ENCODE peak calls at places on chromosomes 4 and X, in four cellular contexts. W, Y, C and K are unnamed samples.

GRCh38 chr4:7236847-7237246 is 44.5 kb downstream of the SORCS2 start:
- DNase-seq in W (no peak), Y (no peak), C (no peak), K (no peak)

GRCh38 chrX:50108264-50108663 is 92.5 kb downstream of the AKAP4 start:
- DNase-seq in W (no peak), Y (peak; percentile 80), C (no peak), K (no peak)

GRCh38 chr4:48315728-48316630 is 25.4 kb upstream of the SLAIN2 start:
- DNase-seq in W (peak; percentile 16), Y (peak; percentile 54), C (no peak), K (peak; percentile 44)

GRCh38 chrX:109629310-109629709 is 4.3 kb upstream of the KCNE5 start:
- DNase-seq in W (no peak), Y (no peak), C (no peak), K (no peak)

GRCh38 chr4:85790582-85790981 is 315.6 kb downstream of the ARHGAP24 start:
- DNase-seq in W (no peak), Y (no peak), C (no peak), K (no peak)

GRCh38 chrX:12984629-12985303 is 9.9 kb downstream of the TMSB4X start:
- DNase-seq in W (no peak), Y (no peak), C (no peak), K (peak; percentile 24)

GRCh38 chrX:134158821-134159512 is 78.0 kb upstream of the CCDC160 start:
- DNase-seq in W (no peak), Y (no peak), C (no peak), K (no peak)

GRCh38 chr4:147407261-147408045 is 73.4 kb upstream of the EDNRA start:
- DNase-seq in W (peak; percentile 59), Y (no peak), C (no peak), K (peak; percentile 7)

GRCh38 chr4:104571341-104571740 is 76.6 kb upstream of the CXXC4 start:
- DNase-seq in W (peak; percentile 13), Y (no peak), C (no peak), K (no peak)

GRCh38 chr4:109072595-109072994 is 229.9 kb downstream of the COL25A1 start:
- DNase-seq in W (no peak), Y (no peak), C (no peak), K (no peak)

GRCh38 chrX:123339201-123339905 is 155.3 kb downstream of the GRIA3 start:
- DNase-seq in W (no peak), Y (no peak), C (no peak), K (no peak)

GRCh38 chrX:46447384-46447783 is 97.8 kb downstream of the ZNF674 start:
- DNase-seq in W (no peak), Y (peak; percentile 23), C (no peak), K (no peak)

GRCh38 chrX:102950908-102951866 is 14.1 kb downstream of the RAB40AL start:
- DNase-seq in W (peak; percentile 74), Y (peak; percentile 27), C (no peak), K (peak; percentile 65)

GRCh38 chrX:35786271-35786670 is 11.9 kb upstream of the MAGEB16 start:
- DNase-seq in W (no peak), Y (no peak), C (no peak), K (no peak)

GRCh38 chr4:78645853-78646757 is 94.5 kb downstream of the ANXA3 start:
- DNase-seq in W (no peak), Y (peak; percentile 36), C (no peak), K (peak; percentile 30)

GRCh38 chr4:92447265-92447905 is 143.6 kb downstream of the GRID2 start:
- DNase-seq in W (no peak), Y (no peak), C (no peak), K (no peak)

GRCh38 chrX:129737921-129738320 is 858 bp upstream of the XPNPEP2 start:
- DNase-seq in W (no peak), Y (no peak), C (no peak), K (no peak)

GRCh38 chr4:145618210-145618911 is 824 bp upstream of the MMAA start:
- DNase-seq in W (no peak), Y (no peak), C (no peak), K (peak; percentile 13)

GRCh38 chr4:15479089-15479912 is 9.6 kb downstream of the CC2D2A start:
- DNase-seq in W (peak; percentile 58), Y (peak; percentile 77), C (no peak), K (peak; percentile 75)

GRCh38 chrX:121733514-121733913 is 686.1 kb downstream of the GLUD2 start:
- DNase-seq in W (no peak), Y (no peak), C (no peak), K (no peak)

GRCh38 chr4:40256329-40256728 is 59.5 kb downstream of the RHOH start:
- DNase-seq in W (no peak), Y (no peak), C (no peak), K (no peak)

GRCh38 chrX:153861733-153862300 is 24.2 kb downstream of the L1CAM start:
- DNase-seq in W (no peak), Y (no peak), C (no peak), K (no peak)

GRCh38 chr4:21191304-21191703 is 491.0 kb downstream of the PACRGL start:
- DNase-seq in W (no peak), Y (no peak), C (no peak), K (no peak)

DNA sequence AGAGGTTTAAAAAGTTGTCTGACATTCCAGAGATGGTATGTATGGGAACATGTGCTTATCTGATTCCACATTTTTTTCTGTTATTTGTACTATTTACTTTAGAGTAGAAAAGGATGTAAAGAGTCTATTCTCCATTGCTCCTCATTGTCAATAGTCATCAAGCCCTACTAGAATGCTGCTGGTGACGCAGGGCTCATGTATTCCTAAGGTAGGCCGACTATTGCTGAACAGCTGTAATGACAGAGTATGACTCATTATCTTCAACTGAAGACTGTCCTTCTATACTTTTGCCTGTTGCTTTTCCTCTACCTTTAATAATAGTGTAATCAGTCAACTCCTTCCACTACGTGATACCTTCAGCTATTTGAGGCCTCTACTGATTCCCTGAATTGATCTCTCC is 509.1 kb upstream of the NR3C2 start:
- DNase-seq in W (no peak), Y (no peak), C (no peak), K (no peak)
- TF ChIP-seq ETV6 in W (no peak), Y (no peak), C (no peak), K (no peak)

DNA sequence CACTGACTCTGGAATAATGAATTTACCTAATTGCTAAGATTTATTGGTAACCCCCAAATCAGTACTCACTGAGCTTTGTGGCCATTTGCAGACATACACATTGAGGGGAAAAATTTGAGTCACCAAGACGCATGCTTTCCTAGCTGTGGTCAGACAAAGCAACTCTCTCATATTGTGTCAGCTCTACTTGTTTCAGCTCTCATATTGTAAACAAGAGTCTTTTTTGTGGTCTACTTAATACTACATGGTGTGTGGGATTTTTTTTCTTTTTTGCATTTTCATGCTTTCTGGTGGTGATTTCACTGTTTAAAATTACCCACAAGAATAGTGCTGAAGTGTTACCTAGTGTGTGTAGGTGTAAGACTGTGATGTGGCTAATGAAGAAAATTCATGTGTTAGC is 428.2 kb upstream of the GALNT7 start:
- DNase-seq in W (no peak), Y (no peak), C (no peak), K (no peak)
- TF ChIP-seq ETV6 in W (no peak), Y (no peak), C (no peak), K (no peak)

GRCh38 chr4:5134620-5135019 is 83.3 kb downstream of the STK32B start:
- DNase-seq in W (no peak), Y (no peak), C (no peak), K (no peak)
- TF ChIP-seq ETV6 in W (no peak), Y (no peak), C (no peak), K (no peak)

DNA sequence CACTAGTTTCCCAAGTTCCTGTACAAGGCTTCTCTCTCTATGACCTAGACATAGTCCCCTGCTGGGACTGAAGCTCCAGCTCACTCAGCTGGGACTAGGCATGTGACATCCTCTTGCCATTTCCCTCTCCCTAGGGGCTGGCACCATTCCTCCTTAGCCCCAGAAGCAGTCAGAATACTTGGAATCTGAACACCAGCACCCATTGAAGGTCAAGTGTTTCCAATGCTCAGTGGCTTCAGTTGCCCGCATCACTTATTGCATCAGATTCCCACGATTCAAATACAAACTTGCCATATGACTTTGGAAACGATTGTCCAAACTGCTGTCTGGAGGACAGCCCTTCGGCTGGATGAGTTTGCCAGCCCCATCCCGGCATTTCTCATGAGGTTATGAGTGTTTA is 65.5 kb upstream of the HOPX start:
- DNase-seq in W (no peak), Y (no peak), C (no peak), K (no peak)
- TF ChIP-seq ETV6 in W (no peak), Y (no peak), C (no peak), K (no peak)

GRCh38 chrX:30657542-30658238 is 4.5 kb downstream of the GK start:
- DNase-seq in W (no peak), Y (no peak), C (no peak), K (no peak)
- TF ChIP-seq ETV6 in W (no peak), Y (no peak), C (no peak), K (no peak)

GRCh38 chr4:98603683-98604573 is 54.5 kb downstream of the TSPAN5 start:
- DNase-seq in W (no peak), Y (no peak), C (no peak), K (no peak)
- TF ChIP-seq ETV6 in W (no peak), Y (no peak), C (no peak), K (no peak)

GRCh38 chrX:39854772-39855747 is 242.7 kb downstream of the BCOR start:
- DNase-seq in W (no peak), Y (no peak), C (peak; percentile 82), K (no peak)
- TF ChIP-seq ETV6 in W (no peak), Y (no peak), C (no peak), K (no peak)